ENCODE peak calls at places on chromosomes 16 and 17, in four cellular contexts. C is Caco-2, B is DND-41, X is GM23248. A is an unnamed sample. For H3K36me3, the result is how much of the 10 kb centered on the place peaks cover.

GRCh38 chr16:15897834-15898254 is 9.4 kb upstream of the CEP20 start:
- DNase-seq in C (no peak), X (peak), B (no peak), A (no peak)

GRCh38 chr16:54370653-54371052 is 84.1 kb upstream of the IRX3 start:
- DNase-seq in X (no peak), B (no peak), C (no peak), A (no peak)

GRCh38 chr17:66636111-66636510 is 198.8 kb upstream of the CACNG5 start:
- DNase-seq in C (no peak), X (peak), B (no peak), A (no peak)

GRCh38 chr17:50887705-50888245 is 21.6 kb upstream of the TOB1 start:
- DNase-seq in B (no peak), X (no peak), C (no peak), A (no peak)

GRCh38 chr16:78789556-78789955 is 690.1 kb downstream of the WWOX start:
- DNase-seq in B (no peak), X (no peak), C (no peak), A (no peak)

GRCh38 chr17:78898075-78898836 is 4.7 kb downstream of the CEP295NL start:
- DNase-seq in X (peak), C (no peak), B (no peak), A (no peak)

GRCh38 chr17:497587-498034 is 145.0 kb upstream of the RPH3AL start:
- DNase-seq in C (no peak), B (no peak), X (no peak), A (no peak)

GRCh38 chr17:40547785-40548478 is 17.3 kb downstream of the CCR7 start:
- DNase-seq in C (no peak), X (no peak), B (no peak), A (no peak)

GRCh38 chr17:62625870-62626200 is 1.6 kb upstream of the MRC2 start:
- DNase-seq in C (no peak), B (no peak), X (no peak), A (no peak)

GRCh38 chr16:19700319-19700781 is 17.7 kb downstream of the KNOP1 start:
- DNase-seq in B (no peak), X (peak), C (peak), A (no peak)

GRCh38 chr17:39485555-39485954 is 24.3 kb downstream of the CDK12 start:
- DNase-seq in C (peak), B (no peak), X (peak), A (no peak)

GRCh38 chr17:15883617-15884111 is 61.3 kb upstream of the ADORA2B start:
- DNase-seq in B (no peak), C (no peak), X (peak), A (no peak)

DNA sequence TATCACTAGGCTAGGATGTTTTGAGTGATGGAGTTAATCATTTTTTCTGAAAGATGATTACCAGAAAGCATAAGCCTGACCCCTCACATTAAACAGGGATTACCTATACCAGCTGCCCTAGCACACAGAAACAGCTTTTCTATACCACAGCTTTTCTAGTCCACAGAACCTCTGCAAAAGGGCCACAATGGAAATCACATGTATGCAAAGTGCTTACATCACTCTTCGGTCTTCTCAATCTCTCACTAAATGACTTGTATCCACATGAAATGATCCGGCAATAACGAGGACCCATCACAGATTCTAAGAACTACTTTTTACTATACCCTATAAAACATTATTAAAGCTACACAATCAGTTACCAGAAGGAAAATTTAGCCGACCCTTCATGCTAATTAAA is 2.6 kb downstream of the CSNK2A2 start:
- DNase-seq in X (no peak), C (no peak), B (no peak), A (no peak)
- H3K36me3 ChIP-seq in X (under half), C (under half), B (half or more), A (under half)

DNA sequence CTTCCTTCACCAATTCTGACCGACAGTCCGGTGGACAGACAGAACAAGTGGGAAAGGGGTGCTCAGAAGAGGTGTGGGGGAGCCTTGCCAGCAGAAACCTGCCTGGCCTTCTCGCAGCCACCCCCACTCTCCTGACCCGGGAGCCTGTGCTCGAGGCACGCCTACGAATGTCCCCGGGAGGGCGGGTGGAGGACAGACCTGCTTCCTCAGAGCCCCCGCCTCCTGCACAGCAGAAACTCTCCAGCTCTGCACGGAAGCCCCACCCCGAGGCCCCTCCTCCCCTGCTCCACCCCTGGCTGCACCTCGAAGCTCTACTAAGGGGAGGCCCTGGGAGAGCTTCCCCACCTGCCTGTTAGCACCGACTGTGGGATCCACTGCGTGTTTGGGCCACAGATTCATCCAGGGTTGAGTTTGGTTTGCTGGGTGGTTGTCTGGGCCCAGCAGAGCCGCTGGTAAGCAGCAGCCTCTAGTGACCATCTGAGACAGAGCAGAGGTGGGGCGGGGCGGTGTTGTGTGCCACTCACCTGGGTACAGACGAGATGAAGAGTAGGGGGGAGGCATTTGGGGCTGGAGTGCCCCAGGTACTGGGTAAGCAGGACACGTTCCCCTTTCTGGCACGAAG is 6.2 kb downstream of the TAF1C start:
- DNase-seq in B (no peak), X (no peak), C (no peak), A (no peak)
- H3K36me3 ChIP-seq in B (half or more), X (under half), C (under half), A (under half)

GRCh38 chr16:53257001-53257400 is 177.3 kb upstream of the RBL2 start:
- DNase-seq in B (no peak), X (peak), C (no peak), A (no peak)

GRCh38 chr16:53261276-53261675 is 173.0 kb upstream of the RBL2 start:
- DNase-seq in B (no peak), X (no peak), C (no peak), A (no peak)

DNA sequence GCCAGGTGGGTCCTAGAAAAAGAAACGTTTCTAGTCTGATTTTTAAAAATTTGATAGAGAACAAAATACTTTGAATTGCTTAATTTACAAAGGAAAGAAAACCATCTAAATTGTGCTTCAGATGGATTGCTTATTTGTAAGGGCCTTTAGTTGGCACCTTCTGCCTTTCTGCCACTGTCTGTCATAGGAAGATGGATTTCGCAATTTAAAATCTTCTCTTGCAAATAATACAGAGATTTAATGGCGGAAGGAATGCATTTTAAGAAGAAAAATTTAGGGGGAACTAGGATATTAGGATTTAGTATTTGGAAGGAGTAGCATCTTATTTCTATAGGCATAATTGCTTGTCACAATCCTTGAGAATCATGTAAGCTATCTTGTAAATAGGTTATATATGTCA is 175.5 kb upstream of the RBL2 start:
- DNase-seq in X (no peak), B (no peak), C (no peak), A (no peak)
- H3K36me3 ChIP-seq in X (half or more), B (half or more), C (under half), A (under half)

GRCh38 chr17:17833664-17834357 is 3.0 kb downstream of the SREBF1 start:
- DNase-seq in C (no peak), B (no peak), X (no peak), A (no peak)

GRCh38 chr17:17830740-17831207 is 6.0 kb downstream of the SREBF1 start:
- DNase-seq in B (no peak), X (no peak), C (peak), A (no peak)

GRCh38 chr17:17830269-17830567 is 6.6 kb downstream of the SREBF1 start:
- DNase-seq in X (no peak), B (no peak), C (no peak), A (no peak)

GRCh38 chr17:17832040-17832363 is 4.8 kb downstream of the SREBF1 start:
- DNase-seq in X (no peak), B (no peak), C (no peak), A (no peak)

GRCh38 chr17:17831208-17832039 is 5.4 kb downstream of the SREBF1 start:
- DNase-seq in B (no peak), C (no peak), X (peak), A (no peak)
- H3K36me3 ChIP-seq in B (under half), C (under half), X (under half), A (under half)

DNA sequence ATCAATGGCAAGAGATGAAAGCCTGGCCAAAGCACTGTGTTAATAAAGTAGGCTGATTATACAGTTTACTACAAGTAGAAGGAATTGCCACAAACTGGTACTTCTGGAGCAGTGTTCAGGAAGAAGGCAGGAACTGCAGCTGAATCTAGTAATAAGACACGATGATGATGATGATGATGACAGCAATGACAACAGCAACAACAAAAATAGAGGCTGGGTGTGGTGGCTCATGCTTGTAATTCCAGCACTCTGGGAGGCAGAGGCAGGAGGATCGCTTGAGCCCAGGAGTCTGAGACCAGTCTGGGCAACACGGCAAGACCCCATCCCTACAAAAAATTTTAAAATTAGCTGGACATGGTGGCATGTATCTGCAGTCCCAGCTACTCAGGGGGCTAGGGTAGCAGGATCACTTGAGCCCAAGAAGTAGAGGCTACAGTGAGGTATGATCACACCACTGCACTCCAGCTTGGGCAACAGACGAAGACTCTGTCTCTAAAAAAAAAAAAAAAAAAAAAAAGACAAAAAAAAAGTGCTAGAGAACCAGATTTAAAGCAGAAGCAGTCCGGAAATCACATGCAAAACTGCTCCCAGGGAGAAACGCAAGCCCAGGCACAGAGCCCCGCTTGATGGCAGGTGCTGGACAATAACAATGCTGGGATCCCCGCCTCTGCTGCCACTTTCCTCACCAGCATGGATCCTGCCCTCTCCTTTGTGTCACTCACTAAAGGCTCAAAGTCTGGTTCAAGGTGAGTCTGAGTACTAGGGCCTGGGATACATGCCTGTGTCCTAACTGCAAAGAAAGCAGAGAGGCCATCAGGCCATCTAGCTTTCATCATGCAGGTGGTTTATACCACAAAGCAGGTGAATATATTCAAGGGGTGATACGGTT is 44.8 kb downstream of the CPPED1 start:
- DNase-seq in X (no peak), B (no peak), C (no peak), A (no peak)
- H3K36me3 ChIP-seq in X (under half), B (under half), C (under half), A (under half)